ENCODE peak calls at places on chromosomes 5 and 9, in nine cellular contexts. O, S, Y, U, R, L, K, J and M are unnamed samples.

GRCh38 chr9:124222918-124223720 is 34.6 kb upstream of the NEK6 start:
- DNase-seq in O (no peak), S (no peak), Y (no peak), U (no peak), R (no peak), L (peak; percentile 97), K (peak; percentile 79), J (peak; percentile 79), M (no peak)

GRCh38 chr9:78278177-78278777 is 18.6 kb upstream of the PSAT1 start:
- DNase-seq in O (no peak), S (no peak), Y (no peak), U (peak; percentile 82), R (peak; percentile 84), L (no peak), K (no peak), J (no peak), M (peak; percentile 77)

GRCh38 chr5:87560528-87560927 is 147.8 kb upstream of the CCNH start:
- DNase-seq in O (no peak), S (no peak), Y (no peak), U (no peak), R (no peak), L (no peak), K (no peak), J (no peak), M (no peak)

GRCh38 chr5:74239268-74239667 is 401.3 kb downstream of the ENC1 start:
- DNase-seq in O (no peak), S (no peak), Y (no peak), U (no peak), R (no peak), L (no peak), K (no peak), J (no peak), M (no peak)

GRCh38 chr9:75826292-75826691 is 64.2 kb upstream of the PCSK5 start:
- DNase-seq in O (no peak), S (no peak), Y (no peak), U (no peak), R (no peak), L (no peak), K (no peak), J (no peak), M (no peak)

GRCh38 chr9:93905473-93906133 is 49.6 kb downstream of the BARX1 start:
- DNase-seq in O (no peak), S (no peak), Y (no peak), U (no peak), R (no peak), L (no peak), K (no peak), J (no peak), M (no peak)

GRCh38 chr9:31585158-31585557 is 799.3 kb upstream of the ACO1 start:
- DNase-seq in O (no peak), S (no peak), Y (no peak), U (no peak), R (no peak), L (no peak), K (no peak), J (no peak), M (no peak)

GRCh38 chr5:115977988-115978387 is 15.7 kb downstream of the LVRN start:
- DNase-seq in O (no peak), S (no peak), Y (no peak), U (peak; percentile 89), R (peak; percentile 83), L (no peak), K (no peak), J (no peak), M (peak; percentile 54)

GRCh38 chr9:72769546-72769945 is 183.3 kb downstream of the ALDH1A1 start:
- DNase-seq in O (no peak), S (no peak), Y (no peak), U (no peak), R (no peak), L (no peak), K (no peak), J (no peak), M (no peak)

GRCh38 chr5:93371893-93372292 is 209.1 kb downstream of the NR2F1-AS1 start:
- DNase-seq in O (no peak), S (no peak), Y (no peak), U (no peak), R (no peak), L (no peak), K (no peak), J (no peak), M (no peak)

GRCh38 chr5:80239680-80240367 is 16.0 kb downstream of the SERINC5 start:
- DNase-seq in O (no peak), S (no peak), Y (no peak), U (peak; percentile 91), R (peak; percentile 88), L (no peak), K (no peak), J (no peak), M (no peak)
- H3K4me3 ChIP-seq in O (no peak overlapping the region), S (no peak overlapping the region), Y (no peak overlapping the region), U (no peak overlapping the region), R (no peak overlapping the region), L (no peak overlapping the region), K (no peak overlapping the region), J (no peak overlapping the region), M (no peak overlapping the region)

DNA sequence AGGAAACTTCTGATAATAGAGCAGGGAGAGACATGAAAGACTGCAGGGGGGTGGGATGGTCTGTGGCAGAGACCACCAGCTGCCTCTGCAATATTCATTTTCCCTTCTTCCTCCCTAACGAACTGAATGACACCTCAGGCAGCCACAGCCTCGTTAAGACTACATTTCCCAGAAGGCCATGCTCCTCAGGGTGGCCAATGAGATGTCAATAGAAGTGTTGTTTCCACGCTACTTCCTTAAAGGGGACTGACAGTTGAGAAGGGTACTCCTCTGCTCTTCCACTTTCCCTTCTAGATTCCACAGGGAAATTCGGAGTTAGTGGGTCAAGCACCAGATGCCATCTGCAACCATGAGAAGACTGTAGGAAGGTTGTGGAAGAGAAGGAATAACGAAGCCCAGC is 52.0 kb upstream of the DAPK1 start:
- DNase-seq in O (no peak), S (no peak), Y (no peak), U (peak; percentile 19), R (no peak), L (peak; percentile 27), K (no peak), J (no peak), M (no peak)
- H3K4me3 ChIP-seq in O (no peak overlapping the region), S (no peak overlapping the region), Y (no peak overlapping the region), U (no peak overlapping the region), R (no peak overlapping the region), L (no peak overlapping the region), K (no peak overlapping the region), J (peak overlapping the region; percentile 39), M (no peak overlapping the region)

GRCh38 chr9:29211681-29212589 is 1638.7 kb upstream of the C9orf72 start:
- DNase-seq in O (peak; percentile 15), S (peak; percentile 52), Y (no peak), U (peak; percentile 6), R (no peak), L (peak; percentile 20), K (no peak), J (peak; percentile 34), M (no peak)

GRCh38 chr9:29212590-29213373 is 1639.5 kb upstream of the C9orf72 start:
- DNase-seq in O (no peak), S (peak; percentile 5), Y (no peak), U (no peak), R (no peak), L (no peak), K (no peak), J (no peak), M (no peak)

GRCh38 chr9:29213374-29214161 is 1640.3 kb upstream of the C9orf72 start:
- DNase-seq in O (no peak), S (peak; percentile 35), Y (no peak), U (no peak), R (no peak), L (no peak), K (no peak), J (no peak), M (no peak)

GRCh38 chr9:29214162-29214520 is 1640.9 kb upstream of the C9orf72 start:
- DNase-seq in O (no peak), S (peak; percentile 76), Y (no peak), U (peak; percentile 3), R (no peak), L (no peak), K (no peak), J (no peak), M (no peak)

DNA sequence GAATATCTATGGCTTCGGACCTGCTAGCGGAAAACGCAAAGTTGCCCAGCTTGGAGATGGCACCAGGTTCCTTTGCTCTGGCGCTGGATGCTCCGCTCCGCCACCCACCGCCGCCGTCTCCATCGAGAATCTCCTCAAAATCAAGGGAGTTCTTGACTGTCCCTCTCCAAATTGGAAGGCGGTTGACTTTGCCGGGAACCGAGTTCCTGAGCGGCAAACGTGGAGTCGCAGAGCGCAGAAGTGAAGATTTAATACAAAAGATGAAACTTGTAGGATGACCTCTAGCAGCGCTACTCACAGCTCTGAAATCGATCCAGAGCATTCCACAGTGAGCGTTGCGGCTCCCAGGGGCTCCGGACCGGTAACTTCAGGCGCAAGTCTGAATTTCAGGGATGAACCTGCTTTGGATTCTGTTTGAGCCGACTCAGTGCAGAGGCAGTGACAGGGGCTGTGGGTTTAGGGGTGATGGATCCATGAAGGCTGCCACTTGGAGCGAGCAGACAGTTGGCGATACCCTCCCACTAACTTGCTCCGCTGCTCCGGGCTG is 1641.5 kb upstream of the C9orf72 start:
- DNase-seq in O (no peak), S (peak; percentile 7), Y (no peak), U (no peak), R (no peak), L (peak; percentile 14), K (no peak), J (no peak), M (no peak)
- H3K4me3 ChIP-seq in O (no peak overlapping the region), S (peak overlapping the region; percentile 61), Y (no peak overlapping the region), U (peak overlapping the region; percentile 14), R (peak overlapping the region; percentile 61), L (no peak overlapping the region), K (peak overlapping the region; percentile 3), J (no peak overlapping the region), M (peak overlapping the region; percentile 48)

GRCh38 chr9:95055851-95056551 is 261.5 kb downstream of the FANCC start:
- DNase-seq in O (no peak), S (no peak), Y (no peak), U (peak; percentile 76), R (peak; percentile 66), L (no peak), K (no peak), J (peak; percentile 42), M (peak; percentile 48)

GRCh38 chr9:95060246-95060645 is 257.3 kb downstream of the FANCC start:
- DNase-seq in O (no peak), S (no peak), Y (no peak), U (peak; percentile 55), R (peak; percentile 52), L (no peak), K (no peak), J (no peak), M (no peak)

GRCh38 chr9:95057121-95057520 is 260.4 kb downstream of the FANCC start:
- DNase-seq in O (no peak), S (no peak), Y (no peak), U (peak; percentile 52), R (peak; percentile 42), L (no peak), K (no peak), J (no peak), M (no peak)

GRCh38 chr9:95058795-95059386 is 258.6 kb downstream of the FANCC start:
- DNase-seq in O (no peak), S (no peak), Y (no peak), U (peak; percentile 60), R (peak; percentile 58), L (no peak), K (no peak), J (no peak), M (no peak)

GRCh38 chr9:95058121-95058785 is 259.3 kb downstream of the FANCC start:
- DNase-seq in O (no peak), S (no peak), Y (no peak), U (no peak), R (no peak), L (no peak), K (no peak), J (no peak), M (no peak)
- H3K4me3 ChIP-seq in O (no peak overlapping the region), S (no peak overlapping the region), Y (no peak overlapping the region), U (no peak overlapping the region), R (no peak overlapping the region), L (no peak overlapping the region), K (no peak overlapping the region), J (peak overlapping the region; percentile 47), M (no peak overlapping the region)

GRCh38 chr9:92534199-92535159 is 1.3 kb downstream of the ECM2 start:
- DNase-seq in O (no peak), S (no peak), Y (no peak), U (no peak), R (no peak), L (no peak), K (no peak), J (no peak), M (no peak)
- H3K4me3 ChIP-seq in O (no peak overlapping the region), S (no peak overlapping the region), Y (no peak overlapping the region), U (peak overlapping the region; percentile 41), R (no peak overlapping the region), L (no peak overlapping the region), K (no peak overlapping the region), J (peak overlapping the region; percentile 40), M (no peak overlapping the region)